ENCODE peak calls at places on chromosomes 6 and 20, in eight cellular contexts. E is foreskin fibroblast; N is stromal cell of bone marrow; U is activated T-helper 1 cell treated with anti-CD3 and anti-CD28 coated beads, Interleukin-2, amount 50 U/mL, for 16 hours; L is naive thymus-derived CD4-positive, alpha-beta T cell; D is heart right ventricle; F is stimulated activated CD8-positive, alpha-beta memory T cell treated with anti-CD3 and anti-CD28 coated beads, Interleukin-12 subunit alpha, Interleukin-12 subunit beta, amount 100 ng/mL, for 4 hours; V is stimulated activated CD4-positive, alpha-beta T cell treated with anti-CD3 and anti-CD28 coated beads, Interleukin-15, amount 100 ng/mL, for 24 hours. T is an unnamed sample.
A peak's percentile ranks its signal among the peaks of the same experiment; 100 is the strongest.

GRCh38 chr6:46704562-46704961 is 16.9 kb downstream of the TDRD6 start:
- DNase-seq in E (peak; percentile 21), N (peak; percentile 10), U (no peak), L (no peak), D (no peak), F (no peak), V (no peak), T (no peak)

GRCh38 chr20:9515761-9516657 is 1.6 kb downstream of the LAMP5 start:
- DNase-seq in E (peak; percentile 32), N (no peak), U (no peak), L (no peak), D (no peak), F (no peak), V (no peak), T (peak; percentile 61)

GRCh38 chr6:3208096-3208774 is 19.2 kb downstream of the TUBB2B start:
- DNase-seq in E (peak; percentile 98), N (peak; percentile 90), U (no peak), L (no peak), D (no peak), F (no peak), V (no peak), T (peak; percentile 48)

GRCh38 chr20:10110151-10110550 is 75.4 kb downstream of the ANKEF1 start:
- DNase-seq in E (peak; percentile 62), N (no peak), U (no peak), L (no peak), D (no peak), F (no peak), V (no peak), T (no peak)

GRCh38 chr6:16947461-16948159 is 154.2 kb upstream of the STMND1 start:
- DNase-seq in E (peak; percentile 97), N (peak; percentile 99), U (no peak), L (no peak), D (no peak), F (no peak), V (peak; percentile 20), T (peak; percentile 55)

GRCh38 chr6:21996425-21997207 is 300.2 kb downstream of the PRL start:
- DNase-seq in E (no peak), N (no peak), U (no peak), L (no peak), D (no peak), F (no peak), V (no peak), T (peak; percentile 42)

GRCh38 chr20:60125521-60125920 is 167.3 kb downstream of the CDH26 start:
- DNase-seq in E (no peak), N (no peak), U (no peak), L (no peak), D (no peak), F (no peak), V (no peak), T (no peak)

GRCh38 chr6:107082045-107082444 is 33.3 kb downstream of the BEND3 start:
- DNase-seq in E (peak; percentile 36), N (no peak), U (no peak), L (no peak), D (no peak), F (no peak), V (no peak), T (peak; percentile 64)

GRCh38 chr20:3045816-3046676 is at the start of gene MRPS26:
- DNase-seq in E (peak; percentile 97), N (peak; percentile 76), U (peak; percentile 53), L (peak; percentile 63), D (peak; percentile 93), F (peak; percentile 72), V (peak; percentile 90), T (peak; percentile 90)

GRCh38 chr6:103983000-103983399 is 876.7 kb downstream of the HACE1 start:
- DNase-seq in E (no peak), N (no peak), U (no peak), L (no peak), D (no peak), F (no peak), V (no peak), T (no peak)

GRCh38 chr6:53179961-53180651 is 31.5 kb upstream of the GCM1 start:
- DNase-seq in E (peak; percentile 45), N (no peak), U (no peak), L (peak; percentile 38), D (peak; percentile 25), F (no peak), V (peak; percentile 26), T (no peak)

GRCh38 chr20:46255440-46256104 is 52.7 kb downstream of the CDH22 start:
- DNase-seq in E (peak; percentile 37), N (no peak), U (no peak), L (no peak), D (peak; percentile 78), F (no peak), V (peak; percentile 21), T (no peak)

GRCh38 chr6:6384520-6384919 is 64.1 kb upstream of the F13A1 start:
- DNase-seq in E (no peak), N (no peak), U (no peak), L (no peak), D (no peak), F (no peak), V (no peak), T (no peak)

GRCh38 chr6:145070791-145071190 is 664.5 kb downstream of the EPM2A start:
- DNase-seq in E (peak; percentile 86), N (no peak), U (no peak), L (no peak), D (no peak), F (no peak), V (no peak), T (no peak)

GRCh38 chr20:24402234-24402633 is 67.2 kb upstream of the SYNDIG1 start:
- DNase-seq in E (no peak), N (no peak), U (no peak), L (no peak), D (no peak), F (no peak), V (no peak), T (no peak)

GRCh38 chr20:62288535-62289105 is 14.2 kb upstream of the ADRM1 start:
- DNase-seq in E (no peak), N (no peak), U (no peak), L (no peak), D (no peak), F (no peak), V (no peak), T (no peak)

GRCh38 chr6:170172825-170173231 is 118.0 kb downstream of the DLL1 start:
- DNase-seq in E (no peak), N (no peak), U (no peak), L (no peak), D (no peak), F (no peak), V (no peak), T (peak; percentile 6)

GRCh38 chr20:23350855-23351838 is 556 bp downstream of the NXT1 start:
- DNase-seq in E (peak; percentile 64), N (no peak), U (peak; percentile 15), L (peak; percentile 76), D (no peak), F (peak; percentile 42), V (peak; percentile 77), T (peak; percentile 64)

GRCh38 chr6:133991096-133991593 is 38.1 kb downstream of the TBPL1 start:
- DNase-seq in E (peak; percentile 76), N (peak; percentile 81), U (no peak), L (no peak), D (no peak), F (no peak), V (no peak), T (no peak)

GRCh38 chr20:19992996-19993908 is 23.9 kb upstream of the NAA20 start:
- DNase-seq in E (peak; percentile 91), N (peak; percentile 49), U (no peak), L (no peak), D (no peak), F (no peak), V (no peak), T (peak; percentile 91)

GRCh38 chr6:150987371-150987828 is 121.9 kb downstream of the MTHFD1L start:
- DNase-seq in E (no peak), N (no peak), U (no peak), L (no peak), D (no peak), F (no peak), V (peak; percentile 37), T (no peak)

GRCh38 chr6:89268776-89269175 is 46.3 kb downstream of the GABRR2 start:
- DNase-seq in E (no peak), N (no peak), U (no peak), L (no peak), D (no peak), F (no peak), V (no peak), T (no peak)

GRCh38 chr20:8082025-8082424 is 50.0 kb upstream of the PLCB1 start:
- DNase-seq in E (peak; percentile 58), N (no peak), U (no peak), L (no peak), D (no peak), F (no peak), V (no peak), T (peak; percentile 28)

GRCh38 chr20:44092551-44093248 is 94.3 kb downstream of the JPH2 start:
- DNase-seq in E (peak; percentile 72), N (peak; percentile 27), U (no peak), L (peak; percentile 29), D (no peak), F (no peak), V (peak; percentile 55), T (no peak)

GRCh38 chr6:168145747-168146596 is 67.0 kb upstream of the FRMD1 start:
- DNase-seq in E (no peak), N (no peak), U (no peak), L (no peak), D (no peak), F (no peak), V (no peak), T (peak; percentile 4)

GRCh38 chr6:92700411-92700810 is 718.9 kb downstream of the EPHA7 start:
- DNase-seq in E (no peak), N (no peak), U (no peak), L (no peak), D (no peak), F (no peak), V (no peak), T (no peak)

GRCh38 chr6:45553730-45554344 is 176.1 kb upstream of the SUPT3H start:
- DNase-seq in E (no peak), N (no peak), U (no peak), L (no peak), D (no peak), F (no peak), V (no peak), T (no peak)

GRCh38 chr6:35972471-35972985 is 51.6 kb upstream of the SRPK1 start:
- DNase-seq in E (peak; percentile 15), N (no peak), U (no peak), L (no peak), D (no peak), F (no peak), V (no peak), T (peak; percentile 69)

GRCh38 chr6:45433533-45434400 is 56.0 kb upstream of the SUPT3H start:
- DNase-seq in E (no peak), N (no peak), U (no peak), L (no peak), D (no peak), F (no peak), V (no peak), T (no peak)

GRCh38 chr20:24686156-24686555 is 216.7 kb downstream of the SYNDIG1 start:
- DNase-seq in E (no peak), N (no peak), U (no peak), L (no peak), D (no peak), F (no peak), V (no peak), T (no peak)

GRCh38 chr20:63331741-63332400 is 29.3 kb downstream of the CHRNA4 start:
- DNase-seq in E (no peak), N (no peak), U (no peak), L (no peak), D (no peak), F (no peak), V (no peak), T (no peak)

GRCh38 chr6:135212020-135212806 is 31.1 kb downstream of the MYB start:
- DNase-seq in E (peak; percentile 64), N (peak; percentile 45), U (no peak), L (no peak), D (no peak), F (no peak), V (peak; percentile 39), T (no peak)

GRCh38 chr6:75530696-75531095 is 37.1 kb upstream of the FILIP1 start:
- DNase-seq in E (peak; percentile 8), N (no peak), U (no peak), L (no peak), D (no peak), F (no peak), V (no peak), T (no peak)

GRCh38 chr20:11907621-11908020 is 10.1 kb upstream of the BTBD3 start:
- DNase-seq in E (peak; percentile 42), N (no peak), U (no peak), L (no peak), D (no peak), F (no peak), V (no peak), T (no peak)